ENCODE peak calls at places on chromosomes 7 and 10, in six cellular contexts. K, F, T, I, S and B are unnamed samples.

GRCh38 chr7:148264933-148265557 is 325.5 kb upstream of the C7orf33 start:
- DNase-seq in T (no peak), F (no peak), S (peak), K (no peak), I (no peak), B (no peak)

GRCh38 chr7:114554781-114555537 is 140.3 kb downstream of the FOXP2 start:
- DNase-seq in I (no peak), F (no peak), K (no peak), T (no peak), S (no peak), B (peak)

GRCh38 chr7:101625076-101625914 is 3.8 kb downstream of the MYL10 start:
- DNase-seq in T (no peak), F (no peak), K (no peak), S (peak), I (no peak), B (no peak)

GRCh38 chr7:23475579-23475844 is 5.2 kb upstream of the IGF2BP3 start:
- DNase-seq in K (no peak), F (no peak), I (no peak), S (no peak), T (no peak), B (no peak)

GRCh38 chr7:5714657-5715337 is 66.7 kb downstream of the RNF216 start:
- DNase-seq in K (no peak), F (no peak), S (no peak), T (no peak), I (no peak), B (no peak)

GRCh38 chr7:48041665-48041995 is 6.3 kb downstream of the C7orf57 start:
- DNase-seq in T (no peak), I (no peak), F (no peak), K (no peak), S (peak), B (no peak)

GRCh38 chr10:8520382-8520781 is 465.9 kb downstream of the GATA3 start:
- DNase-seq in S (no peak), K (no peak), T (no peak), I (no peak), F (no peak), B (no peak)

GRCh38 chr7:130387628-130388403 is 7.5 kb downstream of the CPA1 start:
- DNase-seq in F (peak), K (no peak), I (no peak), S (no peak), T (no peak), B (no peak)

GRCh38 chr7:27148776-27149641 is 1.4 kb upstream of the HOXA6 start:
- DNase-seq in T (no peak), S (no peak), F (no peak), K (no peak), I (no peak), B (no peak)

GRCh38 chr7:27921081-27921836 is 181.3 kb downstream of the TAX1BP1 start:
- DNase-seq in I (no peak), F (no peak), S (peak), T (no peak), K (no peak), B (peak)

GRCh38 chr10:73759512-73760115 is 15.4 kb downstream of the SEC24C start:
- DNase-seq in T (no peak), K (peak), I (no peak), F (no peak), S (no peak), B (no peak)

GRCh38 chr7:44281811-44282600 is 43.4 kb downstream of the CAMK2B start:
- DNase-seq in I (no peak), S (no peak), F (peak), T (no peak), K (no peak), B (no peak)

GRCh38 chr7:71221049-71221448 is 89.1 kb downstream of the GALNT17 start:
- DNase-seq in I (no peak), F (no peak), T (no peak), S (no peak), K (no peak), B (no peak)

GRCh38 chr10:3867454-3868273 is 82.7 kb upstream of the KLF6 start:
- DNase-seq in T (no peak), S (no peak), K (no peak), F (no peak), I (peak), B (no peak)

GRCh38 chr7:155011081-155011480 is 8.2 kb upstream of the PAXIP1 start:
- DNase-seq in S (no peak), I (no peak), F (no peak), T (no peak), K (no peak), B (no peak)

GRCh38 chr10:112298581-112298980 is 15.4 kb downstream of the TECTB start:
- DNase-seq in T (no peak), I (no peak), F (no peak), K (no peak), S (no peak), B (no peak)

GRCh38 chr7:75984130-75985008 is 10.0 kb downstream of the TMEM120A start:
- DNase-seq in T (no peak), I (no peak), F (no peak), S (no peak), K (no peak), B (no peak)

GRCh38 chr10:52400564-52400963 is 86.5 kb downstream of the DKK1 start:
- DNase-seq in F (no peak), I (no peak), T (no peak), S (peak), K (no peak), B (no peak)

GRCh38 chr7:79211724-79212123 is 241.7 kb downstream of the MAGI2 start:
- DNase-seq in I (no peak), F (no peak), K (no peak), T (no peak), S (peak), B (no peak)

GRCh38 chr7:99631311-99632109 is 14.8 kb downstream of the ZSCAN25 start:
- DNase-seq in I (no peak), S (no peak), F (no peak), K (no peak), T (no peak), B (no peak)

GRCh38 chr10:129870926-129871660 is 93.0 kb downstream of the EBF3 start:
- DNase-seq in I (no peak), T (no peak), S (no peak), F (no peak), K (no peak), B (no peak)

GRCh38 chr10:122344741-122345258 is 29.7 kb upstream of the PLEKHA1 start:
- DNase-seq in K (no peak), F (no peak), I (no peak), T (no peak), S (peak), B (no peak)

GRCh38 chr10:108515821-108516220 is 1351.3 kb upstream of the SORCS1 start:
- DNase-seq in F (no peak), K (no peak), T (no peak), S (no peak), I (no peak), B (no peak)

GRCh38 chr7:124856299-124856888 is 73.2 kb downstream of the POT1 start:
- DNase-seq in I (no peak), T (no peak), F (no peak), K (no peak), S (peak), B (peak)

GRCh38 chr7:157735826-157736225 is 399.0 kb downstream of the DNAJB6 start:
- DNase-seq in F (no peak), S (no peak), K (no peak), I (no peak), T (no peak), B (no peak)

GRCh38 chr7:126411821-126412383 is 840.8 kb downstream of the GRM8 start:
- DNase-seq in F (no peak), T (no peak), S (no peak), I (no peak), K (no peak), B (no peak)

GRCh38 chr10:58608826-58609225 is 96.2 kb downstream of the BICC1 start:
- DNase-seq in T (no peak), I (no peak), S (peak), K (no peak), F (no peak), B (no peak)

GRCh38 chr7:122380993-122381392 is 76.4 kb upstream of the FEZF1 start:
- DNase-seq in I (no peak), F (no peak), T (no peak), S (no peak), K (no peak), B (no peak)

GRCh38 chr7:138161600-138162081 is 85.4 kb downstream of the AKR1D1 start:
- DNase-seq in T (peak), S (peak), F (peak), I (peak), K (peak), B (peak)

GRCh38 chr10:59750155-59750945 is 2.9 kb downstream of the MRLN start:
- DNase-seq in F (no peak), S (no peak), T (no peak), K (no peak), I (no peak), B (no peak)